ENCODE peak calls at places on chromosomes 16 and 17, in five cellular contexts. S is OCI-LY7, O is adrenal gland, Z is GM12864, W is BE2C. R is an unnamed sample.

GRCh38 chr17:39082482-39082881 is 69.0 kb downstream of the PLXDC1 start:
- DNase-seq in S (no peak), O (no peak), Z (no peak), W (no peak), R (no peak)

GRCh38 chr17:42879596-42879985 is 21.0 kb upstream of the G6PC1 start:
- DNase-seq in S (no peak), O (no peak), Z (no peak), W (no peak), R (no peak)

GRCh38 chr17:32732900-32733299 is 144.0 kb downstream of the MYO1D start:
- DNase-seq in S (no peak), O (no peak), Z (no peak), W (no peak), R (no peak)

GRCh38 chr17:66123163-66123562 is 68.8 kb downstream of the CEP112 start:
- DNase-seq in S (no peak), O (no peak), Z (no peak), W (no peak), R (no peak)

GRCh38 chr17:44533533-44534246 is 23.6 kb upstream of the FZD2 start:
- DNase-seq in S (peak; percentile 90), O (peak; percentile 87), Z (peak; percentile 54), W (peak; percentile 95), R (peak; percentile 92)

GRCh38 chr16:86403056-86403455 is 107.3 kb upstream of the FOXF1 start:
- DNase-seq in S (no peak), O (no peak), Z (no peak), W (no peak), R (no peak)

GRCh38 chr17:51200295-51200694 is 34.1 kb downstream of the NME2 start:
- DNase-seq in S (no peak), O (no peak), Z (no peak), W (no peak), R (no peak)

GRCh38 chr16:5041604-5042133 is 7.9 kb upstream of the NAGPA start:
- DNase-seq in S (no peak), O (no peak), Z (peak; percentile 77), W (no peak), R (no peak)

GRCh38 chr17:2551493-2551892 is 39.8 kb upstream of the METTL16 start:
- DNase-seq in S (no peak), O (no peak), Z (no peak), W (no peak), R (no peak)

GRCh38 chr17:34206569-34206968 is 48.5 kb upstream of the CCL2 start:
- DNase-seq in S (no peak), O (no peak), Z (no peak), W (no peak), R (no peak)

GRCh38 chr17:72926171-72926570 is 166.3 kb downstream of the SLC39A11 start:
- DNase-seq in S (no peak), O (no peak), Z (no peak), W (no peak), R (no peak)

GRCh38 chr16:13997526-13997925 is 73.6 kb upstream of the MRTFB start:
- DNase-seq in S (no peak), O (no peak), Z (no peak), W (no peak), R (no peak)

GRCh38 chr17:29107933-29108805 is 65.2 kb downstream of the PIPOX start:
- DNase-seq in S (no peak), O (peak; percentile 84), Z (no peak), W (peak; percentile 68), R (no peak)

GRCh38 chr17:74512624-74513084 is 18.6 kb downstream of the CD300LB start:
- DNase-seq in S (no peak), O (no peak), Z (no peak), W (no peak), R (peak; percentile 9)

GRCh38 chr16:19289805-19290490 is 4.4 kb downstream of the CLEC19A start:
- DNase-seq in S (no peak), O (no peak), Z (no peak), W (peak; percentile 8), R (no peak)

GRCh38 chr16:4747906-4748681 is 13.8 kb downstream of the DNAAF8 start:
- DNase-seq in S (no peak), O (no peak), Z (no peak), W (no peak), R (no peak)

GRCh38 chr17:77208217-77208808 is 67.5 kb downstream of the SEC14L1 start:
- DNase-seq in S (no peak), O (peak; percentile 75), Z (no peak), W (no peak), R (no peak)

GRCh38 chr16:67872631-67873434 is at the start of gene EDC4:
- DNase-seq in S (peak; percentile 87), O (peak; percentile 83), Z (peak; percentile 51), W (peak; percentile 84), R (peak; percentile 95)

GRCh38 chr17:14052886-14053615 is 16.3 kb upstream of the COX10 start:
- DNase-seq in S (no peak), O (no peak), Z (no peak), W (no peak), R (no peak)

GRCh38 chr17:44448412-44448811 is 54.8 kb downstream of the GPATCH8 start:
- DNase-seq in S (no peak), O (no peak), Z (no peak), W (no peak), R (no peak)

GRCh38 chr17:41518789-41519449 is at the start of gene KRT15:
- DNase-seq in S (no peak), O (no peak), Z (no peak), W (no peak), R (no peak)

GRCh38 chr16:35731341-35732040 is 2272.1 kb downstream of the TP53TG3F start:
- DNase-seq in S (no peak), O (no peak), Z (no peak), W (no peak), R (no peak)

GRCh38 chr17:10234033-10234432 is 35.6 kb upstream of the GAS7 start:
- DNase-seq in S (no peak), O (no peak), Z (no peak), W (no peak), R (no peak)

GRCh38 chr17:20214807-20215206 is 205.6 kb downstream of the SPECC1 start:
- DNase-seq in S (no peak), O (no peak), Z (no peak), W (no peak), R (no peak)

GRCh38 chr16:66487580-66488235 is 60.6 kb downstream of the BEAN1 start:
- DNase-seq in S (no peak), O (no peak), Z (no peak), W (no peak), R (no peak)

GRCh38 chr17:70772761-70773160 is 603.4 kb downstream of the KCNJ2 start:
- DNase-seq in S (no peak), O (no peak), Z (no peak), W (no peak), R (no peak)

GRCh38 chr17:70763018-70763417 is 593.7 kb downstream of the KCNJ2 start:
- DNase-seq in S (no peak), O (no peak), Z (no peak), W (no peak), R (no peak)

DNA sequence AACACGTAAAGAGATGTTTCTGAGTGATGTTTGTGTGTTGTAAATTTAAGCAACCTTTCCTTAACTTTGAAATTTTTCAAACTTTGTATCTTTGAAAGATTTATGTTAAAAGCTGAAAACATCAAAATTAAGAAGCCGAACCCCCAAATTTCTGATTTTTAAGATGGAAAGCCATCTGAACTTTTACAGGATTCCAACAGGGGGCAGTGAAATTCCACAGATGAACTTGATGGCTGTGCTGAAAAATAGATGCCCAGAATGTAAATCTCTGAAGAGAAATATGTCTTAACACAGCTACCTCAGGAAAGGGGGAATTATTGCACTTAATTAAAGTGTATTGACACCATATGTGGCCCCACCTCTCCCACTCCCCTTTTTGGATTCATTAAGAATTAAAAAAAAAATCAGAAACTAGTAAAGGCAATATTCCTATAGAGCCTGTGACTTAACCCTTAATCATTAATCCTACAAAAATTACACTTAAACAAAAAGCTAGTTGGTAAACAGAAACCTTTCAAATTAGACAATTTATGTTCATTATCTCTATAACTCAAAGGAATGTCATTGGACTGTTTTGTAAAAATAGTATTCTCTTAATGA is 597.9 kb downstream of the KCNJ2 start:
- DNase-seq in S (peak; percentile 43), O (no peak), Z (no peak), W (peak; percentile 19), R (peak; percentile 22)
- TF ChIP-seq CTCF in S (peak; percentile 96), O (peak; percentile 68), Z (peak; percentile 45), W (peak; percentile 86), R (peak; percentile 50)

GRCh38 chr16:75798714-75799113 is 72.4 kb upstream of the CPHXL start:
- DNase-seq in S (no peak), O (no peak), Z (no peak), W (no peak), R (no peak)

GRCh38 chr16:75804368-75804767 is 78.1 kb upstream of the CPHXL start:
- DNase-seq in S (no peak), O (no peak), Z (no peak), W (no peak), R (no peak)

GRCh38 chr16:75805946-75806345 is 79.7 kb upstream of the CPHXL start:
- DNase-seq in S (no peak), O (no peak), Z (no peak), W (no peak), R (no peak)

GRCh38 chr16:75803753-75804152 is 77.5 kb upstream of the CPHXL start:
- DNase-seq in S (no peak), O (no peak), Z (no peak), W (no peak), R (no peak)

GRCh38 chr16:75801307-75801706 is 75.0 kb upstream of the CPHXL start:
- DNase-seq in S (no peak), O (no peak), Z (no peak), W (no peak), R (no peak)
- TF ChIP-seq CTCF in S (peak; percentile 69), O (no peak), Z (no peak), W (no peak), R (peak; percentile 23)

DNA sequence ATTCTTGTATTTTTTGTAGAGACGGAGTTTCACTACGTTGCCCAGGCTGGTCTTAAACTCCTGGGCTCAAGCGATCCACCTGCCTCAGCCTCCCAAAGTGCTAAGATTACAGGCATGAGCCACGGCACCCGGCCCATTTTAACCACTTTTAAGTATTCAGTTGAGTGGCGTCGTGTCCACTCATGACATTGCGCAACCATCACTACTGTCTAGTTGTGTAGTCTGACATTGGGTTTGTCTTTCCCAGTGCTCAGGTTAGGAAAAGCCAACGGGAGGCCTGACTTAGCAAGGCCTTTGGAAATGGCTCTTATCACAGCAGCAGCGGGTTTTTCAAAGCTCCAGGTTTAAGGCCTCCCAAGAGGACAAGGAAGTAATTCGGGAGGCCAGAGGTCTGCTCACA is 58.7 kb downstream of the LITAF start:
- DNase-seq in S (no peak), O (no peak), Z (no peak), W (no peak), R (no peak)
- TF ChIP-seq CTCF in S (no peak), O (no peak), Z (no peak), W (no peak), R (no peak)

GRCh38 chr16:79776243-79776884 is 175.8 kb upstream of the MAF start:
- DNase-seq in S (no peak), O (no peak), Z (no peak), W (no peak), R (no peak)
- TF ChIP-seq CTCF in S (no peak), O (no peak), Z (no peak), W (no peak), R (no peak)

GRCh38 chr16:50381679-50382440 is 13.1 kb upstream of the BRD7 start:
- DNase-seq in S (no peak), O (no peak), Z (no peak), W (no peak), R (no peak)
- TF ChIP-seq CTCF in S (peak; percentile 38), O (no peak), Z (peak; percentile 40), W (no peak), R (peak; percentile 32)